ENCODE peak calls at places on chromosome 20, in six cellular contexts. K is mammary epithelial cell, L is fibroblast of pulmonary artery, X is spleen, R is transverse colon, G is NB4. A is an unnamed sample.

GRCh38 chr20:15236812-15237211 is 899.4 kb upstream of the FLRT3 start:
- DNase-seq in L (peak), K (peak), X (no peak), G (peak), R (peak), A (no peak)

GRCh38 chr20:58852559-58853271 is at the start of gene GNAS:
- DNase-seq in L (peak), R (peak), K (peak), X (peak), G (peak), A (peak)

GRCh38 chr20:57062241-57062640 is 204.2 kb downstream of the BMP7 start:
- DNase-seq in R (no peak), K (no peak), X (no peak), L (no peak), G (no peak), A (no peak)

GRCh38 chr20:36542019-36542488 is 735 bp downstream of the MYL9 start:
- DNase-seq in L (peak), K (no peak), R (peak), X (peak), G (peak), A (peak)

GRCh38 chr20:59723607-59724456 is 119.5 kb downstream of the PHACTR3 start:
- DNase-seq in R (no peak), G (peak), X (no peak), L (no peak), K (peak), A (no peak)

GRCh38 chr20:63351380-63351700 is 9.8 kb downstream of the CHRNA4 start:
- DNase-seq in K (no peak), G (no peak), L (no peak), R (no peak), X (no peak), A (no peak)

GRCh38 chr20:21433329-21433890 is 36.1 kb upstream of the NKX2-4 start:
- DNase-seq in X (no peak), K (peak), L (peak), R (no peak), G (no peak), A (no peak)

GRCh38 chr20:34824026-34824860 is 1.2 kb downstream of the NCOA6 start:
- DNase-seq in X (peak), K (peak), L (peak), G (peak), R (peak), A (no peak)

GRCh38 chr20:49356676-49357075 is 78.8 kb upstream of the ZNFX1 start:
- DNase-seq in R (no peak), G (no peak), K (no peak), L (no peak), X (no peak), A (no peak)

GRCh38 chr20:48155231-48155630 is 369.9 kb upstream of the SULF2 start:
- DNase-seq in K (no peak), X (no peak), G (no peak), L (no peak), R (no peak), A (no peak)

GRCh38 chr20:9442858-9443257 is 71.5 kb upstream of the LAMP5 start:
- DNase-seq in L (no peak), G (no peak), R (no peak), X (no peak), K (peak), A (no peak)

GRCh38 chr20:41141153-41141815 is 3.9 kb downstream of the PLCG1 start:
- DNase-seq in X (no peak), G (no peak), R (peak), K (no peak), L (peak), A (no peak)

GRCh38 chr20:54167909-54168872 is 5.6 kb downstream of the CYP24A1 start:
- DNase-seq in X (no peak), R (no peak), K (no peak), G (no peak), L (peak), A (no peak)

GRCh38 chr20:64139200-64140081 is 24.8 kb upstream of the MYT1 start:
- DNase-seq in R (no peak), G (no peak), L (no peak), X (peak), K (no peak), A (peak)

DNA sequence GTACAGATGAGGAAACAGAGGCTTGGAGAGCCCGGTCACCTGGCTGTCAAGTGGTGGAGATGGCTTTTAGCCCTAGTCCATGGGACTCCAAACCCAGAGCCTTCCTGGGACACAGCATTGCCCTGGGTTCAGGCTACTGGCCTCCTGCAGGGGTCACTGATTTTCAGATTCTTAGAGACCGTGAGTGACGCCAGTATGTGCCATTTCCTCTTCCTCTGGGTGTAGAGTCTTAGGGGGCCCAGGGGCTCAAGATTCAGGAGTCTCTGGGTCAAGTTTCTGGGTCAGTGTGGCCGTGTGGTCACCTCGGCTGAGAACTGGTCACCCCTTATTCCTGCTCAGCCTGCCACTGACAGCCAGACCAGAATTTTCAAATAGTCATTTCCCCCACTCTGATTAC is 574 bp downstream of the ARHGAP40 start:
- DNase-seq in X (no peak), K (no peak), G (no peak), R (no peak), L (no peak), A (no peak)
- H3K4me3 ChIP-seq in X (no peak), K (no peak), G (no peak), R (no peak), L (no peak), A (no peak)

GRCh38 chr20:1920826-1921225 is 25.6 kb downstream of the SIRPA start:
- DNase-seq in R (no peak), G (no peak), L (no peak), X (no peak), K (no peak), A (no peak)
- H3K4me3 ChIP-seq in R (no peak), G (no peak), L (no peak), X (no peak), K (no peak), A (no peak)

GRCh38 chr20:10739134-10739533 is 65.3 kb upstream of the JAG1 start:
- DNase-seq in K (no peak), X (no peak), R (no peak), G (no peak), L (no peak), A (no peak)
- H3K4me3 ChIP-seq in K (no peak), X (peak), R (no peak), G (no peak), L (peak), A (peak)

DNA sequence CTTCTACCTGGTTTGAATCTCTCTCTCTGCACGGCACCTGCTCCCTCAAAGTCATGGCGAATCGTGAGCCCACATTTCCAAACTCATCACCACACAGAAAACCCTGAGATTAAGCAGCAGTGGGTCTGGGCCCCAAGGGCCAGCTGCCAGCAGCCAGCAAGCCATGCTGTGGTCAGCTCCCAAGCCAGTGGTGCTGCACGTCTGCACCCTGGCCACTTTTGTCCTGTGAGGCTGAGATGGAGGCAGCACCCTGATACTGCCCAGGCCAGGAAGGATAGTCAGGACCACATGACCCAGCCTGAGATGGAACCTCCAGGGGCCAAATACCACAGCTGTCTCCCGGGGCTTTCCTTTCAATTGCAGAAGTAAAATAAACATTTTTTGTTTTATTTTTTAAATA is 93.9 kb downstream of the PRND start:
- DNase-seq in K (no peak), X (no peak), G (peak), R (no peak), L (no peak), A (no peak)
- H3K4me3 ChIP-seq in K (no peak), X (peak), G (peak), R (no peak), L (no peak), A (no peak)

DNA sequence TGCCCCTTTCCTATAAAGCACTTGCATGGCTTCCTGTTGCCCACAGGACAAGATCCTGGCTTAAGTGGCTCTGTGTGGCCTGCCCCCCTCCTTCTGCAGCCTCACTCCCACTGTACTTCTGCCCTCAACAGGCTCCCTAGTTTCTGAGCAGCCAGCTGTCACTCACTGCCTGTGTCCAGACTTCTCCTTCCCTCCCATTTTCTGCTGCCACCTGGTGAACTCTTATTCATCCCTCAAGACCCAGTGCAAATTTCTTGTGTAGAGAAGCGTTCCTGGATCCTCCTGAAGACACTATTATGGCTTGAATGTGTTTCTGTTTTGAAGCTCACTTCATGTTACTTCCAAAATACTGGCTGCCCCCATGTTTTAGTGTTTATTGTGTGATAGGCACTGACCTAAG is 26.5 kb downstream of the SNPH start:
- DNase-seq in G (no peak), L (no peak), K (no peak), X (no peak), R (no peak), A (no peak)
- H3K4me3 ChIP-seq in G (no peak), L (no peak), K (no peak), X (no peak), R (no peak), A (no peak)

GRCh38 chr20:46740214-46740609 is 30.8 kb downstream of the SLC2A10 start:
- DNase-seq in G (no peak), K (no peak), R (no peak), L (no peak), X (no peak), A (no peak)
- H3K4me3 ChIP-seq in G (no peak), K (no peak), R (no peak), L (no peak), X (no peak), A (no peak)

A was measured in aorta.